ENCODE peak calls at places on chromosomes 1 and 21, in four cellular contexts. A is upper lobe of right lung; H is CD8-positive, alpha-beta T cell; J is PC-3. X is an unnamed sample. For H3K36me3 and H3K27me3, the result is how much of the 10 kb centered on the place peaks cover.

GRCh38 chr1:181483561-181484291 is 409 bp downstream of the CACNA1E start:
- DNase-seq in A (no peak), H (no peak), J (no peak), X (no peak)

GRCh38 chr1:157307491-157307890 is 169.3 kb upstream of the ETV3 start:
- DNase-seq in A (no peak), H (no peak), J (no peak), X (no peak)

GRCh38 chr1:19010995-19011696 is 54.7 kb upstream of the IFFO2 start:
- DNase-seq in A (peak), H (no peak), J (peak), X (peak)

GRCh38 chr1:194252189-194252588 is 1065.8 kb upstream of the B3GALT2 start:
- DNase-seq in A (no peak), H (no peak), J (no peak), X (no peak)

GRCh38 chr1:237553078-237553477 is 337.6 kb downstream of the ZP4 start:
- DNase-seq in A (no peak), H (no peak), J (no peak), X (no peak)

GRCh38 chr1:163068716-163069115 is 445 bp upstream of the RGS4 start:
- DNase-seq in A (no peak), H (no peak), J (peak), X (no peak)

GRCh38 chr1:11522400-11523235 is 43.7 kb downstream of the DISP3 start:
- DNase-seq in A (peak), H (no peak), J (no peak), X (no peak)

GRCh38 chr1:41891403-41891896 is 27.3 kb downstream of the HIVEP3 start:
- DNase-seq in A (peak), H (peak), J (no peak), X (no peak)

GRCh38 chr1:97192872-97193572 is 471.4 kb downstream of the PTBP2 start:
- DNase-seq in A (no peak), H (no peak), J (peak), X (peak)

GRCh38 chr1:243487649-243488227 is 231.9 kb downstream of the SDCCAG8 start:
- DNase-seq in A (no peak), H (no peak), J (peak), X (no peak)

GRCh38 chr1:66542811-66543767 is 9.1 kb downstream of the SGIP1 start:
- DNase-seq in A (no peak), H (no peak), J (peak), X (no peak)

GRCh38 chr1:92804721-92805169 is 19.8 kb upstream of the EVI5 start:
- DNase-seq in A (peak), H (no peak), J (peak), X (peak)

GRCh38 chr1:115810609-115811008 is 30.3 kb downstream of the NHLH2 start:
- DNase-seq in A (no peak), H (no peak), J (no peak), X (no peak)

GRCh38 chr1:41149570-41149969 is 92.5 kb downstream of the SCMH1 start:
- DNase-seq in A (no peak), H (no peak), J (no peak), X (no peak)

GRCh38 chr1:93256433-93256832 is 75.9 kb downstream of the CCDC18 start:
- DNase-seq in A (no peak), H (no peak), J (no peak), X (no peak)

GRCh38 chr1:244344001-244344400 is 107.7 kb downstream of the ADSS2 start:
- DNase-seq in A (no peak), H (no peak), J (no peak), X (no peak)

GRCh38 chr1:2493691-2494322 is 17.7 kb downstream of the PLCH2 start:
- DNase-seq in A (no peak), H (no peak), J (peak), X (no peak)

GRCh38 chr1:37493336-37494098 is 19.1 kb downstream of the ZC3H12A start:
- DNase-seq in A (no peak), H (no peak), J (no peak), X (no peak)

GRCh38 chr1:37498872-37499617 is 15.5 kb downstream of the MEAF6 start:
- DNase-seq in A (no peak), H (no peak), J (peak), X (peak)

GRCh38 chr1:37497832-37498231 is 16.7 kb downstream of the MEAF6 start:
- DNase-seq in A (no peak), H (no peak), J (peak), X (no peak)

GRCh38 chr1:37501661-37502060 is 12.9 kb downstream of the MEAF6 start:
- DNase-seq in A (no peak), H (no peak), J (no peak), X (no peak)

GRCh38 chr1:37495875-37496274 is 18.7 kb downstream of the MEAF6 start:
- DNase-seq in A (no peak), H (no peak), J (peak), X (no peak)
- H3K36me3 ChIP-seq in A (half or more), H (under half), J (under half), X (under half)

GRCh38 chr1:9651565-9652378 is at the start of gene PIK3CD:
- DNase-seq in A (peak), H (no peak), J (peak), X (peak)

GRCh38 chr1:9651220-9651564 is 339 bp upstream of the PIK3CD start:
- DNase-seq in A (no peak), H (no peak), J (no peak), X (no peak)

GRCh38 chr1:9653195-9653782 is 1.8 kb downstream of the PIK3CD start:
- DNase-seq in A (no peak), H (no peak), J (no peak), X (no peak)

GRCh38 chr1:9653783-9654517 is 2.4 kb downstream of the PIK3CD start:
- DNase-seq in A (no peak), H (no peak), J (no peak), X (no peak)

GRCh38 chr1:9652379-9653194 is 1.1 kb downstream of the PIK3CD start:
- DNase-seq in A (peak), H (peak), J (no peak), X (peak)
- H3K27me3 ChIP-seq in A (under half), H (under half), J (under half), X (under half)

GRCh38 chr1:108182854-108183253 is 17.3 kb downstream of the SLC25A24 start:
- DNase-seq in A (no peak), H (no peak), J (no peak), X (no peak)
- H3K4me3 ChIP-seq in A (no peak), H (no peak), J (no peak), X (no peak)

DNA sequence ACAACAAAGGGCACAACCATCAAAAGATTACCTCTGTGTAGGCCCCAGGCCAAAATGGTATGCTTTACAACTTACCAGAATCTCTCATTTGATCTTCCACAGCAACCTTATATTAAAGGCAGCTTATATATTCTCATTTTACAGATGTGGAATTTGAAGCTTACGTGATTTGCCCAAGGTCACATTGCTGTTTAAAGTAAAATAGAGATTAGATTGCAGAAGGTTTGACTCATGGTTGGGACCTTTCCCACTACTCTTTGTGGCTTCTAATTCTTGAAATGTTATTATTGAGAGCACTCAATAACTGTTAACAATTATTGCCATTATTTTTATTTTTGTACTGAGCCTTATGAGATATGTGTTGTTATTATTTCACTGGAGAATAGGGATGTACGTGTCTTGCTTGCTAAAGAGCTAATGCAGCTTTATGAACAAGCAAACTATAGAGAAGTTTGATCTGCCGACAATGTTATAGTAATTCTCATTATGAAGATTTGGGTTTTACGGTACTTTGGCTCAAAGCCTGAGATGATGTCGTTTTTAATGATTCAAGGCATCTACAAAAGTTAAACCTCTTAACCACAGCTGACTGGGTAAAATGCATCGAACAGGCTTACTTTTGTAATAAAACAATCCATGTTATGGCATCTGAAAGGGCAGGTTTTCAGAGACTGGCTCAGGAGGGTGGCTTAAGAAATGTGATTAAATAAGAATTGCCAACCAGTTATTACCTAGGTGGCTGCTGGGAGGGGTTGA is 43.3 kb upstream of the TSNAX start:
- DNase-seq in A (no peak), H (no peak), J (no peak), X (no peak)
- H3K36me3 ChIP-seq in A (under half), H (under half), J (under half), X (under half)

DNA sequence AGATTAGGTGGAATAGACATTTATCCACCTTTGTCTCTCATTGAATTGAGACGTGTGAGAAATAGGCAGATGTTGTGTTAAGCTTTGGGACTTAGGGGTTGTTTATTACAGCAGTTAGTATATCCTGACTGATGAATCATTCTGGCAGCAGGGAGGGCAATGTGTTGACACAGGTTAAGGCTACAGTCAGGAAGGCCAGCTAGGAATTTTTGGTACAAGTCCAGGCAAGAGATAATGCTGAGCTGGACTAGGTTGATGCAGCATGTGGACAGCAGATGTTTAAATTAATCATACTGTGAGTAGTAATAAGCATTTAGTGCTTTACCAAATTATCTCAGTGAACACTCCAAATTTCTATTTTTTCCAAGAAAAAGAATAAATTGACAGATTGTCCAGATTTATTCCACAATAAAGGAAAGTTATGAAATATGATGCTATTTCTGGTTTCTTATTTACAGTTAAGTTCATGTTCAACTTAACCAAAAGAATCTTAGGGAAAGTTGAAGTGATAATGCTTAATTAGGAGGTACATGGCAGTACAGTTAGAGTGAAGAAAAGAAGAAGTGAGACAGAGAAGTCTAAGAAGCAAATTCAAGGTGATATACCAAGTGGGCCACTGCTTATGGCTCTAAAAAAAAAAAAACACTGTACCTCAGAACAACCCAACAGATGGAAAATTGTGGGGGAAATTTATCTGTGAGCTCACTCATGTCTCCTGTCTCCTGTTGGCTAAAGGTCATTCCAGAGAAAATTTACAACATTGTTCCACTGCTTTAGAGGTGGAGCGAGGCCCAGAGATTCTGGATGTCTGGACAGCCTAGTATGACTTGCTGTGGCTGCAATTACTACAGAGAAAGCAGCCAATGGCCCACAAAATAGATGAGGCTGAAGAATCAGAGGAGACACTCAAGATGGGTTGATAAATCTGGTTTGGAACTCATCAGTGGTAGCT is 102.7 kb upstream of the C21orf91 start:
- DNase-seq in A (no peak), H (no peak), J (peak), X (peak)
- H3K27me3 ChIP-seq in A (under half), H (under half), J (under half), X (under half)

GRCh38 chr1:55051169-55051568 is 11.8 kb downstream of the PCSK9 start:
- DNase-seq in A (no peak), H (no peak), J (no peak), X (no peak)
- H3K4me3 ChIP-seq in A (no peak), H (no peak), J (no peak), X (no peak)

GRCh38 chr1:15915991-15916390 is 59.9 kb downstream of the ZBTB17 start:
- DNase-seq in A (no peak), H (no peak), J (peak), X (no peak)
- H3K36me3 ChIP-seq in A (half or more), H (under half), J (under half), X (half or more)